ENCODE peak calls at places on chromosomes 3 and 15, in four cellular contexts. M is NCI-H1105 treated with DMSO at 0.1 percent for 48 hours, L is posterior cingulate gyrus, H is iris pigment epithelial cell. W is an unnamed sample.

GRCh38 chr3:31232049-31233040 is 300.4 kb upstream of the STT3B start:
- DNase-seq in H (no peak), M (no peak), L (no peak), W (no peak)

GRCh38 chr3:52926556-52926955 is 29.2 kb upstream of the STIMATE start:
- DNase-seq in L (no peak), H (no peak), M (no peak), W (no peak)

GRCh38 chr3:122938756-122939425 is 88.7 kb downstream of the SEMA5B start:
- DNase-seq in L (no peak), M (no peak), H (no peak), W (no peak)

GRCh38 chr15:80934761-80935221 is 54.8 kb downstream of the MESD start:
- DNase-seq in M (no peak), L (no peak), H (peak; percentile 77), W (no peak)

GRCh38 chr3:171602072-171602471 is 141.9 kb upstream of the TNIK start:
- DNase-seq in L (no peak), M (no peak), H (peak; percentile 11), W (no peak)

GRCh38 chr3:182999767-183000166 is 19.4 kb upstream of the DCUN1D1 start:
- DNase-seq in L (no peak), H (no peak), M (no peak), W (no peak)

GRCh38 chr3:45910892-45911291 is 24.5 kb downstream of the CCR9 start:
- DNase-seq in H (no peak), L (no peak), M (no peak), W (no peak)

GRCh38 chr3:100761211-100761921 is 52.1 kb downstream of the TFG start:
- DNase-seq in M (no peak), H (no peak), L (no peak), W (no peak)

W was measured in nucleus accumbens.